ENCODE peak calls at places on chromosomes 11 and 22, in four cellular contexts. One of them, this sample, is unnamed.

GRCh38 chr22:19800761-19801244 is 40.2 kb downstream of the TBX1 start:
- DNase-seq in stimulated activated CD4-positive, alpha-beta T cell treated with anti-CD3 and anti-CD28 coated beads, Interleukin-2, amount 100 ng/mL, for 48 hours: no peak
- DNase-seq in lower lobe of right lung: peak; percentile 41
- DNase-seq in EL: peak; percentile 49
- DNase-seq in this sample: peak; percentile 5

GRCh38 chr22:38426628-38427027 is 28.4 kb downstream of the KCNJ4 start:
- DNase-seq in lower lobe of right lung: no peak
- DNase-seq in EL: no peak
- DNase-seq in stimulated activated CD4-positive, alpha-beta T cell treated with anti-CD3 and anti-CD28 coated beads, Interleukin-2, amount 100 ng/mL, for 48 hours: no peak
- DNase-seq in this sample: no peak

GRCh38 chr11:114132944-114133394 is 73.5 kb downstream of the ZBTB16 start:
- DNase-seq in EL: peak; percentile 45
- DNase-seq in stimulated activated CD4-positive, alpha-beta T cell treated with anti-CD3 and anti-CD28 coated beads, Interleukin-2, amount 100 ng/mL, for 48 hours: no peak
- DNase-seq in lower lobe of right lung: no peak
- DNase-seq in this sample: no peak

GRCh38 chr11:1499261-1499890 is 12.8 kb upstream of the MOB2 start:
- DNase-seq in EL: no peak
- DNase-seq in stimulated activated CD4-positive, alpha-beta T cell treated with anti-CD3 and anti-CD28 coated beads, Interleukin-2, amount 100 ng/mL, for 48 hours: no peak
- DNase-seq in lower lobe of right lung: peak; percentile 38
- DNase-seq in this sample: no peak

GRCh38 chr11:76234704-76235232 is 28.5 kb upstream of the WNT11 start:
- DNase-seq in EL: no peak
- DNase-seq in lower lobe of right lung: peak; percentile 62
- DNase-seq in stimulated activated CD4-positive, alpha-beta T cell treated with anti-CD3 and anti-CD28 coated beads, Interleukin-2, amount 100 ng/mL, for 48 hours: peak; percentile 15
- DNase-seq in this sample: no peak

GRCh38 chr11:34150494-34151151 is 45.2 kb downstream of the NAT10 start:
- DNase-seq in EL: no peak
- DNase-seq in lower lobe of right lung: peak; percentile 19
- DNase-seq in stimulated activated CD4-positive, alpha-beta T cell treated with anti-CD3 and anti-CD28 coated beads, Interleukin-2, amount 100 ng/mL, for 48 hours: no peak
- DNase-seq in this sample: no peak

GRCh38 chr22:38461414-38462081 is 6.3 kb upstream of the KDELR3 start:
- DNase-seq in lower lobe of right lung: peak; percentile 87
- DNase-seq in stimulated activated CD4-positive, alpha-beta T cell treated with anti-CD3 and anti-CD28 coated beads, Interleukin-2, amount 100 ng/mL, for 48 hours: peak; percentile 58
- DNase-seq in EL: peak; percentile 88
- DNase-seq in this sample: peak; percentile 17

GRCh38 chr11:112477152-112477928 is 216.7 kb upstream of the PLET1 start:
- DNase-seq in lower lobe of right lung: no peak
- DNase-seq in stimulated activated CD4-positive, alpha-beta T cell treated with anti-CD3 and anti-CD28 coated beads, Interleukin-2, amount 100 ng/mL, for 48 hours: no peak
- DNase-seq in EL: no peak
- DNase-seq in this sample: no peak

GRCh38 chr22:49307870-49308269 is 519.8 kb downstream of the BRD1 start:
- DNase-seq in EL: no peak
- DNase-seq in lower lobe of right lung: no peak
- DNase-seq in stimulated activated CD4-positive, alpha-beta T cell treated with anti-CD3 and anti-CD28 coated beads, Interleukin-2, amount 100 ng/mL, for 48 hours: no peak
- DNase-seq in this sample: no peak

GRCh38 chr22:50306753-50307749 is at the start of gene PLXNB2:
- DNase-seq in lower lobe of right lung: peak; percentile 89
- DNase-seq in stimulated activated CD4-positive, alpha-beta T cell treated with anti-CD3 and anti-CD28 coated beads, Interleukin-2, amount 100 ng/mL, for 48 hours: no peak
- DNase-seq in EL: peak; percentile 80
- DNase-seq in this sample: no peak

GRCh38 chr22:49958462-49958921 is 2.1 kb upstream of the PIM3 start:
- DNase-seq in lower lobe of right lung: no peak
- DNase-seq in stimulated activated CD4-positive, alpha-beta T cell treated with anti-CD3 and anti-CD28 coated beads, Interleukin-2, amount 100 ng/mL, for 48 hours: no peak
- DNase-seq in EL: no peak
- DNase-seq in this sample: no peak

This sample was measured in AML-193.